ENCODE peak calls at places on chromosomes 7 and 10, in four cellular contexts. P is HFF-Myc, Q is OCI-LY7, F is psoas muscle. T is an unnamed sample.
A peak's percentile ranks its signal among the peaks of the same experiment; 100 is the strongest.

GRCh38 chr7:45219801-45220200 is 62.2 kb downstream of the RAMP3 start:
- DNase-seq in P (no peak), Q (no peak), F (no peak), T (no peak)

GRCh38 chr7:139224219-139224618 is 6.8 kb upstream of the UBN2 start:
- DNase-seq in P (no peak), F (no peak), Q (no peak), T (no peak)

GRCh38 chr10:30155401-30155800 is 96.0 kb upstream of the JCAD start:
- DNase-seq in P (no peak), F (no peak), Q (no peak), T (peak; percentile 69)

GRCh38 chr10:129285459-129285858 is 181.6 kb upstream of the MGMT start:
- DNase-seq in P (no peak), Q (no peak), F (no peak), T (no peak)

GRCh38 chr7:25844109-25844915 is 307.7 kb upstream of the NFE2L3 start:
- DNase-seq in F (no peak), P (no peak), Q (no peak), T (no peak)

GRCh38 chr7:51029131-51029530 is 246.4 kb upstream of the GRB10 start:
- DNase-seq in P (no peak), Q (no peak), F (no peak), T (no peak)

GRCh38 chr7:158246960-158247673 is 340.5 kb downstream of the PTPRN2 start:
- DNase-seq in Q (no peak), P (no peak), F (no peak), T (no peak)

GRCh38 chr7:108129018-108129965 is 869 bp downstream of the LAMB4 start:
- DNase-seq in Q (no peak), F (no peak), P (no peak), T (no peak)

GRCh38 chr10:19640864-19641263 is 175.4 kb upstream of the PLXDC2 start:
- DNase-seq in F (no peak), P (no peak), Q (no peak), T (no peak)

GRCh38 chr10:28147706-28148105 is 148.8 kb upstream of the ODAD2 start:
- DNase-seq in Q (no peak), F (no peak), P (no peak), T (no peak)

GRCh38 chr7:118531566-118531965 is 307.1 kb downstream of the ANKRD7 start:
- DNase-seq in P (no peak), F (no peak), Q (no peak), T (no peak)

GRCh38 chr10:72790216-72790990 is 98.5 kb downstream of the MCU start:
- DNase-seq in P (no peak), Q (no peak), F (no peak), T (no peak)

GRCh38 chr10:126405239-126405785 is 17.0 kb upstream of the ADAM12 start:
- DNase-seq in Q (no peak), P (no peak), F (no peak), T (no peak)

GRCh38 chr7:12722136-12722535 is 34.7 kb downstream of the ARL4A start:
- DNase-seq in P (no peak), Q (no peak), F (no peak), T (no peak)

GRCh38 chr10:99345350-99345749 is 16.2 kb downstream of the CNNM1 start:
- DNase-seq in F (no peak), P (no peak), Q (no peak), T (peak; percentile 5)

GRCh38 chr7:134693256-134693655 is 46.6 kb downstream of the BPGM start:
- DNase-seq in Q (no peak), F (peak; percentile 37), P (peak; percentile 93), T (no peak)

GRCh38 chr10:5666324-5667220 is at the start of gene ASB13:
- DNase-seq in Q (peak; percentile 55), F (peak; percentile 81), P (no peak), T (peak; percentile 22)

GRCh38 chr10:69375307-69376151 is 41.2 kb downstream of the TACR2 start:
- DNase-seq in P (no peak), F (peak; percentile 43), Q (no peak), T (no peak)

GRCh38 chr10:132471484-132471883 is 66.1 kb upstream of the INPP5A start:
- DNase-seq in Q (no peak), P (no peak), F (no peak), T (no peak)

GRCh38 chr7:54783952-54784351 is 24.9 kb upstream of the SEC61G start:
- DNase-seq in Q (no peak), F (no peak), P (no peak), T (no peak)

GRCh38 chr10:71029411-71029881 is 141.1 kb upstream of the PCBD1 start:
- DNase-seq in P (no peak), Q (no peak), F (peak; percentile 26), T (no peak)

GRCh38 chr7:82114237-82114636 is 329.3 kb downstream of the CACNA2D1 start:
- DNase-seq in P (no peak), F (no peak), Q (no peak), T (no peak)

GRCh38 chr10:26527018-26527417 is 88.9 kb downstream of the APBB1IP start:
- DNase-seq in P (no peak), Q (no peak), F (no peak), T (no peak)

GRCh38 chr7:137209151-137209822 is 134.2 kb downstream of the PTN start:
- DNase-seq in Q (no peak), F (no peak), P (no peak), T (no peak)

GRCh38 chr10:101780187-101780817 is 2.9 kb downstream of the NPM3 start:
- DNase-seq in Q (peak; percentile 13), F (no peak), P (no peak), T (peak; percentile 25)
- H3K4me3 ChIP-seq in Q (peak overlapping the region; percentile 93), F (peak overlapping the region; percentile 59), P (peak overlapping the region; percentile 91), T (peak overlapping the region; percentile 54)

GRCh38 chr7:149873074-149873967 is 448 bp upstream of the ATP6V0E2 start:
- DNase-seq in P (peak; percentile 75), Q (peak; percentile 95), F (peak; percentile 97), T (peak; percentile 97)

GRCh38 chr7:149874644-149875028 is 867 bp downstream of the ATP6V0E2 start:
- DNase-seq in Q (no peak), P (no peak), F (no peak), T (no peak)

GRCh38 chr7:149872419-149873073 is 1.2 kb upstream of the ATP6V0E2 start:
- DNase-seq in P (peak; percentile 78), F (peak; percentile 80), Q (peak; percentile 50), T (peak; percentile 71)

GRCh38 chr7:149875396-149875795 is 1.6 kb downstream of the ATP6V0E2 start:
- DNase-seq in P (no peak), Q (no peak), F (no peak), T (no peak)

DNA sequence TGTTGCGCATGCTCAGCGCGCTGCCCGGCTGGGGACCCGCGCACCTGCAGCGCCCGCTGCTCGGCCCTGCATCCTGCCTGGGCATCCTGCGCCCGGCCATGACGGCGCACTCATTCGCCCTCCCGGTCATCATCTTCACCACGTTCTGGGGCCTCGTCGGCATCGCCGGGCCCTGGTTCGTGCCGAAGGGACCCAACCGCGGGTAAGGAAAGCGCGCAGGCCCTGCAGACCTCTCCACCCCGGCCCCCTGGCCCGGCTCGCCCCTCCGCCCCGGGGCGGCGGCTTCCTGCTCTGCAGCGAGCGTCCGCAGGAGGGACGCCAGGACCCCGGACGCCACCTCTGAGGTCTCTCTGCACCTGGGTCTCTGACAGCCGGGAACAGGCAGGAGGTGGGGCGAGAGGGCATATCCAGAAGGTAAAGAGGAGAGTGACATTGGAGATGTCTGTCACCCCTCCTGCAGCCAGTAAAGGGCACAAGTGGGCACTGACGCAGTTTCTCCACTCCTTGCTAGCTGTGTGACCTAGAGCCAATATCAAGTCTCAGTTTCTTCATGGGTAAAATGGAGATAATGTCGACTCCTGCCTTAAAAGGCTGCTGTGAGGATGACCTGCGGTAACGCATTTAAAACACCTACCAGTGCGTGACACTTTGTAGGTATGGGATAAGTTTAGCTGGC is at the start of gene ATP6V0E2:
- DNase-seq in P (no peak), Q (no peak), F (no peak), T (no peak)
- TF ChIP-seq CTCF in P (no peak), Q (no peak), F (no peak), T (no peak)

GRCh38 chr7:35038340-35038738 is 1.1 kb upstream of the DPY19L1 start:
- DNase-seq in F (no peak), Q (no peak), P (no peak), T (no peak)

GRCh38 chr7:35037211-35037525 is at the start of gene DPY19L1:
- DNase-seq in F (no peak), Q (no peak), P (no peak), T (no peak)

GRCh38 chr7:35037526-35038339 is 448 bp upstream of the DPY19L1 start:
- DNase-seq in Q (peak; percentile 94), F (peak; percentile 97), P (peak; percentile 45), T (peak; percentile 97)

GRCh38 chr7:35036361-35037171 is 719 bp downstream of the DPY19L1 start:
- DNase-seq in Q (peak; percentile 51), P (no peak), F (peak; percentile 55), T (peak; percentile 47)

GRCh38 chr7:35039343-35039742 is 2.1 kb upstream of the DPY19L1 start:
- DNase-seq in F (no peak), Q (no peak), P (no peak), T (no peak)
- H3K4me3 ChIP-seq in F (no peak overlapping the region), Q (no peak overlapping the region), P (no peak overlapping the region), T (no peak overlapping the region)

GRCh38 chr7:17941171-17941490 is 837 bp upstream of the SNX13 start:
- DNase-seq in Q (peak; percentile 8), F (no peak), P (no peak), T (peak; percentile 5)
- TF ChIP-seq CTCF in Q (peak; percentile 14), F (no peak), P (no peak), T (no peak)

GRCh38 chr7:68977709-68978108 is 620.6 kb upstream of the AUTS2 start:
- DNase-seq in F (peak; percentile 15), Q (no peak), P (no peak), T (no peak)

GRCh38 chr7:68980011-68980410 is 618.3 kb upstream of the AUTS2 start:
- DNase-seq in Q (no peak), F (no peak), P (no peak), T (no peak)

GRCh38 chr7:68984331-68984730 is 613.9 kb upstream of the AUTS2 start:
- DNase-seq in Q (no peak), P (no peak), F (no peak), T (no peak)

GRCh38 chr7:68978710-68979109 is 619.6 kb upstream of the AUTS2 start:
- DNase-seq in P (no peak), Q (no peak), F (no peak), T (no peak)
- H3K4me3 ChIP-seq in P (no peak overlapping the region), Q (no peak overlapping the region), F (no peak overlapping the region), T (no peak overlapping the region)

GRCh38 chr7:17944720-17945119 is 4.4 kb upstream of the SNX13 start:
- DNase-seq in P (no peak), Q (no peak), F (no peak), T (no peak)
- TF ChIP-seq CTCF in P (no peak), Q (peak; percentile 53), F (no peak), T (no peak)